ENCODE peak calls at places on chromosomes 4 and X, in five cellular contexts. A is GM23248, B is sigmoid colon, R is activated T-helper 1 cell treated with Interleukin-2 at 50 U/mL for 16 hours, G is DMS153. H is an unnamed sample.

GRCh38 chr4:69517674-69518073 is 22.0 kb upstream of the UGT2B4 start:
- DNase-seq in G (no peak), R (no peak), A (no peak), B (no peak), H (no peak)

GRCh38 chr4:118969359-118969758 is 80.7 kb downstream of the SYNPO2 start:
- DNase-seq in R (no peak), B (peak; percentile 90), A (peak; percentile 86), G (peak; percentile 13), H (no peak)

GRCh38 chr4:88277711-88278025 is 6.7 kb downstream of the PPM1K start:
- DNase-seq in R (no peak), G (no peak), B (no peak), A (no peak), H (no peak)

GRCh38 chrX:149493567-149494562 is 11.2 kb downstream of the IDS start:
- DNase-seq in A (peak; percentile 26), B (no peak), R (no peak), G (no peak), H (no peak)

GRCh38 chr4:7806080-7806630 is 133.5 kb downstream of the AFAP1 start:
- DNase-seq in B (peak; percentile 95), A (no peak), G (no peak), R (no peak), H (peak; percentile 82)

GRCh38 chrX:104335765-104336164 is 81.0 kb upstream of the ESX1 start:
- DNase-seq in R (no peak), G (no peak), A (peak; percentile 87), B (no peak), H (no peak)

GRCh38 chr4:24763631-24764302 is 31.6 kb upstream of the SOD3 start:
- DNase-seq in R (no peak), G (no peak), B (no peak), A (peak; percentile 58), H (no peak)

GRCh38 chr4:54099959-54100606 is at the start of gene GSX2:
- DNase-seq in R (no peak), A (peak; percentile 77), B (no peak), G (no peak), H (no peak)

GRCh38 chr4:84492290-84492689 is 6.8 kb downstream of the NKX6-1 start:
- DNase-seq in R (no peak), G (no peak), A (no peak), B (no peak), H (no peak)

GRCh38 chrX:6149231-6149870 is 79.3 kb downstream of the NLGN4X start:
- DNase-seq in A (no peak), B (no peak), R (no peak), G (peak; percentile 87), H (no peak)

GRCh38 chrX:133574716-133575115 is 159.4 kb upstream of the GPC4 start:
- DNase-seq in G (no peak), B (no peak), A (no peak), R (no peak), H (no peak)

GRCh38 chr4:8540072-8540471 is 40.1 kb upstream of the GPR78 start:
- DNase-seq in R (no peak), A (no peak), B (peak; percentile 27), G (no peak), H (no peak)

GRCh38 chrX:129618997-129619396 is 35.8 kb downstream of the APLN start:
- DNase-seq in R (no peak), G (no peak), A (no peak), B (no peak), H (no peak)

GRCh38 chr4:152352645-152353116 is 183.2 kb downstream of the FBXW7 start:
- DNase-seq in B (peak; percentile 85), G (peak; percentile 95), A (peak; percentile 96), R (no peak), H (no peak)

GRCh38 chr4:54930226-54930625 is 195.2 kb downstream of the KDR start:
- DNase-seq in R (no peak), A (peak; percentile 62), B (no peak), G (peak; percentile 84), H (no peak)

GRCh38 chrX:10769165-10769564 is 148.8 kb upstream of the MID1 start:
- DNase-seq in B (no peak), A (peak; percentile 71), R (no peak), G (peak; percentile 65), H (no peak)

GRCh38 chr4:101221294-101221693 is 126.0 kb downstream of the PPP3CA start:
- DNase-seq in A (no peak), B (no peak), G (no peak), R (no peak), H (no peak)

GRCh38 chrX:53080628-53081580 is 1.3 kb upstream of the TSPYL2 start:
- DNase-seq in G (no peak), A (peak; percentile 55), B (no peak), R (no peak), H (no peak)

GRCh38 chrX:68018248-68019203 is 414.8 kb downstream of the OPHN1 start:
- DNase-seq in R (no peak), B (no peak), A (peak; percentile 56), G (no peak), H (no peak)

GRCh38 chr4:121980643-121981042 is 28.8 kb upstream of the TRPC3 start:
- DNase-seq in B (no peak), A (peak; percentile 16), R (no peak), G (no peak), H (no peak)

GRCh38 chr4:177287298-177287697 is 22.4 kb upstream of the NEIL3 start:
- DNase-seq in R (no peak), B (no peak), G (no peak), A (no peak), H (no peak)

GRCh38 chr4:148216866-148217814 is 225.1 kb downstream of the NR3C2 start:
- DNase-seq in R (no peak), A (no peak), G (no peak), B (no peak), H (no peak)

GRCh38 chr4:86482851-86483490 is 111.1 kb upstream of the PTPN13 start:
- DNase-seq in R (no peak), B (no peak), A (peak; percentile 13), G (no peak), H (no peak)

GRCh38 chr4:139969635-139970266 is 184.2 kb downstream of the MAML3 start:
- DNase-seq in A (no peak), B (no peak), R (no peak), G (no peak), H (no peak)

GRCh38 chrX:124263743-124264142 is 68.7 kb upstream of the TEX13D start:
- DNase-seq in G (no peak), A (no peak), B (no peak), R (no peak), H (no peak)

GRCh38 chr4:133483600-133484246 is 334.6 kb downstream of the PCDH10 start:
- DNase-seq in R (no peak), B (no peak), A (peak; percentile 8), G (peak; percentile 2), H (no peak)

GRCh38 chr4:154399259-154399974 is 92.2 kb downstream of the DCHS2 start:
- DNase-seq in A (peak; percentile 77), G (no peak), B (no peak), R (no peak), H (no peak)

GRCh38 chr4:150264595-150265141 is 186.4 kb downstream of the DCLK2 start:
- DNase-seq in A (peak; percentile 7), G (no peak), R (no peak), B (no peak), H (no peak)

GRCh38 chr4:153205757-153206156 is 1.5 kb downstream of the TRIM2 start:
- DNase-seq in G (no peak), R (no peak), B (no peak), A (peak; percentile 39), H (no peak)

GRCh38 chrX:40094041-40094899 is 3.5 kb downstream of the BCOR start:
- DNase-seq in A (peak; percentile 75), G (no peak), R (no peak), B (peak; percentile 81), H (peak; percentile 83)

GRCh38 chr4:119835511-119835910 is 206.9 kb upstream of the PDE5A start:
- DNase-seq in R (no peak), A (no peak), B (no peak), G (no peak), H (no peak)

GRCh38 chrX:17788439-17788838 is 51.1 kb downstream of the SCML1 start:
- DNase-seq in G (peak; percentile 22), B (no peak), A (peak; percentile 40), R (peak; percentile 13), H (no peak)

GRCh38 chr4:168630445-168631187 is 133.8 kb downstream of the PALLD start:
- DNase-seq in A (peak; percentile 83), B (no peak), G (no peak), R (no peak), H (no peak)

GRCh38 chr4:183507928-183508327 is 3.1 kb downstream of the ING2 start:
- DNase-seq in G (no peak), A (no peak), R (no peak), B (no peak), H (no peak)

GRCh38 chrX:13304052-13304451 is 15.8 kb downstream of the ATXN3L start:
- DNase-seq in A (no peak), G (no peak), R (no peak), B (no peak), H (no peak)

GRCh38 chrX:111490683-111491082 is 20.8 kb upstream of the SERTM2 start:
- DNase-seq in B (no peak), A (no peak), R (no peak), G (no peak), H (no peak)

GRCh38 chr4:60396680-60397079 is 803.4 kb upstream of the ADGRL3 start:
- DNase-seq in R (no peak), B (no peak), G (no peak), A (no peak), H (no peak)

GRCh38 chr4:6974138-6974848 is 64.7 kb downstream of the TBC1D14 start:
- DNase-seq in B (peak; percentile 89), G (peak; percentile 3), A (peak; percentile 92), R (peak; percentile 61), H (peak; percentile 90)

GRCh38 chr4:147996840-147997239 is 265.0 kb downstream of the ARHGAP10 start:
- DNase-seq in R (no peak), B (no peak), G (no peak), A (no peak), H (no peak)

GRCh38 chr4:126470862-126471261 is 1156.1 kb downstream of the FAT4 start:
- DNase-seq in R (no peak), A (peak; percentile 7), B (no peak), G (no peak), H (no peak)